ENCODE peak calls at places on chromosomes 5 and 9, in four cellular contexts. X, S, U and G are unnamed samples.
A peak's percentile ranks its signal among the peaks of the same experiment; 100 is the strongest.

GRCh38 chr5:114360816-114361723 is 800 bp upstream of the KCNN2 start:
- DNase-seq in S (peak; percentile 69), U (no peak), X (no peak), G (peak; percentile 67)

GRCh38 chr5:65760504-65761275 is 38.7 kb downstream of the NLN start:
- DNase-seq in S (no peak), X (no peak), U (no peak), G (no peak)

GRCh38 chr5:139869042-139869790 is 73.6 kb downstream of the PSD2 start:
- DNase-seq in U (no peak), S (no peak), X (no peak), G (no peak)

GRCh38 chr5:343461-344401 is 22.2 kb downstream of the AHRR start:
- DNase-seq in S (peak; percentile 48), X (no peak), U (no peak), G (no peak)

GRCh38 chr9:36306481-36307306 is 48.4 kb upstream of the GNE start:
- DNase-seq in S (no peak), U (peak; percentile 7), X (no peak), G (no peak)

GRCh38 chr9:124676159-124676551 is 95.0 kb downstream of the NR6A1 start:
- DNase-seq in S (no peak), U (no peak), X (no peak), G (no peak)

GRCh38 chr9:105187781-105188180 is 56.7 kb upstream of the SLC44A1 start:
- DNase-seq in X (no peak), S (no peak), U (peak; percentile 42), G (no peak)

GRCh38 chr5:149667084-149667826 is 62.9 kb upstream of the PPARGC1B start:
- DNase-seq in X (no peak), S (peak; percentile 37), U (no peak), G (no peak)

GRCh38 chr5:16411741-16412455 is 53.7 kb downstream of the ZNF622 start:
- DNase-seq in X (no peak), S (no peak), U (no peak), G (no peak)

GRCh38 chr5:104111622-104112021 is 549.0 kb upstream of the NUDT12 start:
- DNase-seq in X (no peak), U (no peak), S (no peak), G (no peak)

GRCh38 chr5:172858990-172859811 is 25.1 kb downstream of the ERGIC1 start:
- DNase-seq in X (no peak), S (no peak), U (peak; percentile 96), G (no peak)

GRCh38 chr5:158268286-158268685 is 409.3 kb upstream of the CLINT1 start:
- DNase-seq in X (no peak), U (no peak), S (no peak), G (no peak)

GRCh38 chr5:146541956-146542849 is 26.2 kb upstream of the GPR151 start:
- DNase-seq in S (peak; percentile 81), X (peak; percentile 83), U (peak; percentile 44), G (no peak)

GRCh38 chr5:116032094-116032517 is at the start of gene ARL14EPL:
- DNase-seq in X (no peak), U (peak; percentile 99), S (no peak), G (peak; percentile 9)

GRCh38 chr5:88883059-88883565 is at the start of gene MEF2C:
- DNase-seq in X (peak; percentile 71), U (peak; percentile 60), S (peak; percentile 46), G (no peak)

GRCh38 chr9:135414293-135414692 is 65.3 kb upstream of the PPP1R26 start:
- DNase-seq in S (no peak), U (no peak), X (no peak), G (no peak)

GRCh38 chr5:33526755-33527154 is 86.0 kb downstream of the TARS1 start:
- DNase-seq in X (no peak), U (no peak), S (no peak), G (no peak)